ENCODE peak calls at places on chromosomes 11 and 22, in six cellular contexts. L is epithelial cell of esophagus, Y is upper lobe of right lung, X is Peyer's patch, B is dorsolateral prefrontal cortex, Z is coronary artery. T is an unnamed sample.

GRCh38 chr11:111063711-111064110 is 181.8 kb upstream of the POU2AF2 start:
- DNase-seq in Z (no peak), X (no peak), L (peak), Y (no peak), B (no peak), T (no peak)

GRCh38 chr11:102669664-102670063 is 35.9 kb downstream of the MMP27 start:
- DNase-seq in Y (no peak), X (no peak), L (no peak), B (no peak), Z (no peak), T (no peak)

GRCh38 chr11:44017443-44018126 is 30.2 kb upstream of the ACCSL start:
- DNase-seq in Z (no peak), X (no peak), B (no peak), L (no peak), Y (no peak), T (no peak)

GRCh38 chr11:30586251-30587144 is at the start of gene MPPED2:
- DNase-seq in X (no peak), Y (peak), B (peak), Z (peak), L (peak), T (no peak)

GRCh38 chr11:1198766-1199688 is 23.8 kb upstream of the MUC5B start:
- DNase-seq in Z (no peak), X (no peak), L (no peak), Y (peak), B (no peak), T (no peak)

GRCh38 chr22:36856121-36856791 is 4.5 kb upstream of the NCF4 start:
- DNase-seq in Y (peak), L (peak), X (peak), Z (peak), B (peak), T (peak)

GRCh38 chr11:112852141-112852853 is 108.9 kb upstream of the NCAM1 start:
- DNase-seq in B (no peak), X (no peak), Z (no peak), Y (no peak), L (peak), T (no peak)

GRCh38 chr11:117064275-117064674 is 34.0 kb downstream of the SIK3 start:
- DNase-seq in Y (no peak), B (no peak), Z (no peak), L (peak), X (no peak), T (no peak)

GRCh38 chr11:106608677-106609076 is 409.6 kb downstream of the GUCY1A2 start:
- DNase-seq in X (no peak), L (peak), Y (no peak), Z (no peak), B (no peak), T (no peak)

GRCh38 chr22:30208631-30209603 is 37.6 kb downstream of the LIF start:
- DNase-seq in Z (peak), Y (no peak), B (no peak), X (no peak), L (no peak), T (no peak)

GRCh38 chr11:108914211-108914610 is 249.3 kb downstream of the DDX10 start:
- DNase-seq in L (no peak), X (no peak), Z (no peak), B (no peak), Y (no peak), T (no peak)

GRCh38 chr11:2120359-2121100 is 18.7 kb downstream of the IGF2 start:
- DNase-seq in Y (no peak), Z (no peak), L (no peak), X (no peak), B (no peak), T (no peak)

GRCh38 chr11:72141066-72141465 is 5.5 kb downstream of the FOLR3 start:
- DNase-seq in X (no peak), L (peak), Y (no peak), Z (no peak), B (no peak), T (no peak)

GRCh38 chr22:21970037-21970799 is 12.4 kb downstream of the TOP3B start:
- DNase-seq in Y (no peak), L (peak), Z (no peak), X (no peak), B (no peak), T (no peak)

GRCh38 chr22:49548356-49549202 is 279.1 kb downstream of the BRD1 start:
- DNase-seq in L (no peak), B (no peak), Y (peak), X (no peak), Z (no peak), T (no peak)

GRCh38 chr11:125990244-125990643 is 44.4 kb downstream of the VSIG10L2 start:
- DNase-seq in Y (no peak), X (no peak), Z (no peak), L (peak), B (peak), T (no peak)

GRCh38 chr22:50568626-50569025 is 5.9 kb upstream of the SYCE3 start:
- DNase-seq in B (no peak), L (peak), Z (no peak), Y (no peak), X (no peak), T (no peak)

GRCh38 chr22:21816787-21817496 is 50.5 kb downstream of the MAPK1 start:
- DNase-seq in B (no peak), L (peak), X (peak), Z (no peak), Y (no peak), T (no peak)

GRCh38 chr11:44305643-44306468 is 4.1 kb downstream of the ALX4 start:
- DNase-seq in L (no peak), X (peak), Y (peak), Z (no peak), B (no peak), T (no peak)

GRCh38 chr11:73974611-73975478 is 7.8 kb downstream of the UCP2 start:
- DNase-seq in B (no peak), Z (no peak), Y (no peak), X (no peak), L (no peak), T (no peak)

GRCh38 chr11:46451759-46452158 is 60.2 kb upstream of the CHRM4 start:
- DNase-seq in Y (no peak), L (no peak), B (no peak), X (no peak), Z (no peak), T (no peak)

GRCh38 chr11:68632802-68633201 is 51.5 kb upstream of the GAL start:
- DNase-seq in L (peak), Y (no peak), X (peak), Z (no peak), B (no peak), T (no peak)
- TF ChIP-seq CTCF in L (peak), Y (peak), X (peak), Z (no peak), B (no peak), T (peak)

GRCh38 chr11:60168306-60168705 is 14.6 kb downstream of the MS4A6A start:
- DNase-seq in Y (no peak), Z (no peak), L (peak), B (no peak), X (no peak), T (no peak)

GRCh38 chr11:60170566-60170965 is 12.3 kb downstream of the MS4A6A start:
- DNase-seq in X (no peak), B (no peak), Y (no peak), Z (no peak), L (no peak), T (no peak)

GRCh38 chr11:60172011-60172410 is 10.9 kb downstream of the MS4A6A start:
- DNase-seq in L (no peak), X (no peak), Y (no peak), Z (no peak), B (no peak), T (no peak)

GRCh38 chr11:60165946-60166345 is 16.9 kb downstream of the MS4A6A start:
- DNase-seq in X (no peak), B (no peak), Z (no peak), Y (no peak), L (peak), T (no peak)

GRCh38 chr11:60169264-60169915 is 13.5 kb downstream of the MS4A6A start:
- DNase-seq in B (no peak), Y (no peak), Z (no peak), X (no peak), L (peak), T (no peak)
- TF ChIP-seq CTCF in B (peak), Y (peak), Z (no peak), X (peak), L (peak), T (no peak)

GRCh38 chr11:69840371-69841169 is 21.4 kb upstream of the FGF3 start:
- DNase-seq in Y (no peak), B (no peak), X (no peak), L (peak), Z (peak), T (no peak)

GRCh38 chr11:69841170-69841858 is 22.1 kb upstream of the FGF3 start:
- DNase-seq in B (no peak), L (no peak), Z (no peak), Y (no peak), X (no peak), T (no peak)

GRCh38 chr11:69843529-69843921 is 24.3 kb upstream of the FGF3 start:
- DNase-seq in Z (no peak), Y (no peak), X (no peak), B (no peak), L (no peak), T (no peak)

GRCh38 chr11:69842746-69843528 is 23.7 kb upstream of the FGF3 start:
- DNase-seq in X (no peak), B (no peak), Z (peak), L (no peak), Y (no peak), T (no peak)

DNA sequence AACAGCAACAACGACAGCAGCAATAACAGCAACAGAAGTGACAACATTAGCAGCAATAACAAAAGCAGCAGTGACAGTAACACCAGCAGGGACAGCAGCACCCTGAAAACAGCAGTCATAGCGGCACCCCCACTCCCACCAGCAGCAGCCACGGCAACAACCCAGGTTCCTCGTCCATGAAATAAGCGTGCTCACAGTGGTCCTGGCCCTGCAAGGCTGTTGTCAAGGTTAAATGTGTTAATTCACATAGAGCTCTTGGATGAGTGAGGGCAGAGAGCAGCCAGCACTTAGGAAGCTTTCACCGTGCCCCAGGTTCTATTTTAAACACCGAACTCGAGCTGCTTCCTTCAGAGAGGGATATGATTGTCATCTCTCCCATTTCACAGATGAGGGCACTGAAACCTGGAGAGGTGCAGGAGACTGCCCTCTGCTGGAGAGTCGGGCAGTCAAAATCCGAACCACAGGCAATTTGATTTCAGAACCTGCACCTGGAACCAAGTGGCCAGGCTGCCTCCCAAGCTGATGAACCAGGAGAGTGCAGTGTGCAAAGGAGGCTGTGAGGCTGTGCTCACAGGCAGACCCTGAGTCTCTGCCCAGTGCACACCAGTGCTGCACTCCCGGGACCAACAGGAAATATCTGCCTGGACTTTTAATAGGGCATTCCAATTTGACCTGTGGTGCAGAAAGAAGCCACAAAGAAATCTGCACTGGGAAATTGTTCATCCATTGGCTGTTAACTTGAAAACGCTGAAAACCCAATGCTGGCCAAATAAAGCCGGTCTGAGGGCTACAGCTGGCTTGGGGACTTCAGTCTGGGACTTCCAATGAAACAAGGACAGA is 22.9 kb upstream of the FGF3 start:
- DNase-seq in L (no peak), Y (no peak), B (no peak), X (no peak), Z (no peak), T (no peak)
- TF ChIP-seq CTCF in L (peak), Y (peak), B (peak), X (peak), Z (no peak), T (no peak)

GRCh38 chr11:63641727-63642126 is 27.5 kb upstream of the PLAAT3 start:
- DNase-seq in B (no peak), Z (no peak), X (no peak), Y (no peak), L (no peak), T (no peak)

GRCh38 chr11:63635762-63636465 is 21.7 kb upstream of the PLAAT3 start:
- DNase-seq in Z (no peak), X (peak), L (peak), B (peak), Y (no peak), T (no peak)

GRCh38 chr11:63643205-63643604 is 28.0 kb downstream of the ATL3 start:
- DNase-seq in B (no peak), X (no peak), Y (no peak), L (no peak), Z (no peak), T (no peak)

GRCh38 chr11:63639195-63639832 is 25.1 kb upstream of the PLAAT3 start:
- DNase-seq in L (no peak), X (no peak), B (no peak), Z (no peak), Y (no peak), T (no peak)
- TF ChIP-seq CTCF in L (peak), X (peak), B (peak), Z (peak), Y (peak), T (peak)